ENCODE peak calls at places on chromosomes 3 and 15, in seven cellular contexts. Y is fibroblast of lung, Z is tibial artery, U is AG04449, Q is heart right ventricle, D is mesendoderm, V is fibroblast of pulmonary artery. K is an unnamed sample.

GRCh38 chr15:69478259-69478687 is 25.7 kb downstream of the RPLP1 start:
- DNase-seq in Y (peak; percentile 49), Z (no peak), U (no peak), Q (peak; percentile 21), D (peak; percentile 75), V (peak; percentile 65), K (no peak)

GRCh38 chr3:37981348-37981664 is 9.3 kb upstream of the VILL start:
- DNase-seq in Y (no peak), Z (no peak), U (no peak), Q (no peak), D (no peak), V (no peak), K (no peak)

GRCh38 chr15:88908697-88909621 is 4.2 kb downstream of the MFGE8 start:
- DNase-seq in Y (peak; percentile 61), Z (no peak), U (no peak), Q (no peak), D (no peak), V (peak; percentile 43), K (no peak)

GRCh38 chr3:119297169-119297568 is 3.0 kb downstream of the ARHGAP31 start:
- DNase-seq in Y (peak; percentile 80), Z (no peak), U (no peak), Q (no peak), D (no peak), V (peak; percentile 67), K (no peak)

GRCh38 chr3:64878372-64878771 is 190.6 kb upstream of the ADAMTS9 start:
- DNase-seq in Y (peak; percentile 39), Z (no peak), U (no peak), Q (no peak), D (no peak), V (peak; percentile 38), K (no peak)

GRCh38 chr3:194316918-194317317 is 34.2 kb downstream of the CPN2 start:
- DNase-seq in Y (no peak), Z (no peak), U (no peak), Q (no peak), D (no peak), V (no peak), K (no peak)

GRCh38 chr15:92666780-92667179 is 11.2 kb upstream of the FAM174B start:
- DNase-seq in Y (no peak), Z (peak; percentile 83), U (no peak), Q (peak; percentile 68), D (no peak), V (peak; percentile 43), K (no peak)

GRCh38 chr3:74883690-74884089 is 269.2 kb upstream of the CNTN3 start:
- DNase-seq in Y (no peak), Z (no peak), U (peak; percentile 1), Q (no peak), D (peak; percentile 81), V (peak; percentile 21), K (no peak)

GRCh38 chr3:112794622-112795172 is 52.0 kb downstream of the CD200R1L start:
- DNase-seq in Y (no peak), Z (no peak), U (no peak), Q (no peak), D (peak; percentile 78), V (no peak), K (no peak)

GRCh38 chr3:194851254-194851653 is 165.6 kb downstream of the FAM43A start:
- DNase-seq in Y (no peak), Z (no peak), U (no peak), Q (no peak), D (no peak), V (no peak), K (no peak)

GRCh38 chr3:154931484-154931883 is 148.6 kb upstream of the MME start:
- DNase-seq in Y (peak; percentile 1), Z (no peak), U (peak; percentile 28), Q (no peak), D (no peak), V (peak; percentile 49), K (peak; percentile 75)

GRCh38 chr3:195178124-195178910 is 92.6 kb downstream of the XXYLT1 start:
- DNase-seq in Y (no peak), Z (peak; percentile 65), U (no peak), Q (peak; percentile 65), D (no peak), V (no peak), K (no peak)

GRCh38 chr15:79644091-79644490 is 212.0 kb downstream of the MINAR1 start:
- DNase-seq in Y (peak; percentile 84), Z (no peak), U (peak; percentile 26), Q (no peak), D (peak; percentile 15), V (peak; percentile 65), K (peak; percentile 57)

GRCh38 chr3:47347217-47347801 is 33.5 kb upstream of the PTPN23 start:
- DNase-seq in Y (peak; percentile 82), Z (no peak), U (peak; percentile 23), Q (no peak), D (peak; percentile 16), V (peak; percentile 54), K (no peak)

GRCh38 chr3:131491775-131492174 is 11.0 kb downstream of the MRPL3 start:
- DNase-seq in Y (no peak), Z (no peak), U (no peak), Q (no peak), D (no peak), V (no peak), K (no peak)

GRCh38 chr3:64818196-64818595 is 130.4 kb upstream of the ADAMTS9 start:
- DNase-seq in Y (no peak), Z (no peak), U (no peak), Q (no peak), D (peak; percentile 56), V (peak; percentile 58), K (no peak)

GRCh38 chr3:50600841-50601591 is 10.6 kb downstream of the CISH start:
- DNase-seq in Y (peak; percentile 96), Z (peak; percentile 99), U (peak; percentile 94), Q (peak; percentile 97), D (no peak), V (peak; percentile 99), K (peak; percentile 96)
- H3K4me3 ChIP-seq in Y (peak overlapping the region; percentile 10), Z (peak overlapping the region; percentile 24), U (peak overlapping the region; percentile 30), Q (peak overlapping the region; percentile 21), D (no peak overlapping the region), V (peak overlapping the region; percentile 36), K (peak overlapping the region; percentile 7)

GRCh38 chr15:91289324-91289723 is 189.3 kb downstream of the SV2B start:
- DNase-seq in Y (no peak), Z (no peak), U (no peak), Q (peak; percentile 19), D (peak; percentile 63), V (no peak), K (no peak)

GRCh38 chr15:91294795-91295194 is 194.7 kb downstream of the SV2B start:
- DNase-seq in Y (no peak), Z (no peak), U (no peak), Q (no peak), D (no peak), V (no peak), K (no peak)

GRCh38 chr15:91290553-91290952 is 190.5 kb downstream of the SV2B start:
- DNase-seq in Y (no peak), Z (no peak), U (no peak), Q (no peak), D (no peak), V (no peak), K (no peak)

DNA sequence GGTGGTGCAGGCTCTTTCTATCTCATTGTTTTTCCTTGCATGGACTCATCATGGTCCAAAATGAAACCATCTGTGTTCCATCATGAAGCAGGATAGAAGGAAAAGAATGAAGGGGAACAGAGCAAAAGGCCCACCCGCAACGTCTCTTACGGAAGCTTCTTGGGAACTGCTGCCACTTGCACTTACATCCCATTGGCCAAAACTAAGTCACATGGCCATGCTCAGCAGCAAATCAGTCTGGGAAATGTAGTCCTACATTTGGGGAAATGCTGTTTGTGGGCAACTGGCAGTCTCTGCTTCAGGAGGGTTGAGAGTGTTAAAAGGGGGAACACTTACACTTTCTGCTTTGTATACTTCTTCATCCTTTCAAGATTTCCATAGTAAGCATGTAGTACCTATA is 191.6 kb downstream of the SV2B start:
- DNase-seq in Y (no peak), Z (no peak), U (no peak), Q (peak; percentile 11), D (peak; percentile 71), V (peak; percentile 29), K (no peak)
- H3K4me3 ChIP-seq in Y (no peak overlapping the region), Z (no peak overlapping the region), U (no peak overlapping the region), Q (no peak overlapping the region), D (no peak overlapping the region), V (no peak overlapping the region), K (no peak overlapping the region)

GRCh38 chr3:122186372-122186771 is 2.9 kb downstream of the CASR start:
- DNase-seq in Y (no peak), Z (no peak), U (no peak), Q (no peak), D (no peak), V (no peak), K (no peak)

GRCh38 chr3:122183893-122184590 is 574 bp downstream of the CASR start:
- DNase-seq in Y (no peak), Z (no peak), U (no peak), Q (no peak), D (peak; percentile 4), V (no peak), K (no peak)

GRCh38 chr3:122178711-122179110 is 4.8 kb upstream of the CASR start:
- DNase-seq in Y (no peak), Z (no peak), U (no peak), Q (no peak), D (no peak), V (no peak), K (no peak)

GRCh38 chr3:122184591-122184929 is 1.1 kb downstream of the CASR start:
- DNase-seq in Y (no peak), Z (no peak), U (no peak), Q (no peak), D (peak; percentile 1), V (no peak), K (no peak)

DNA sequence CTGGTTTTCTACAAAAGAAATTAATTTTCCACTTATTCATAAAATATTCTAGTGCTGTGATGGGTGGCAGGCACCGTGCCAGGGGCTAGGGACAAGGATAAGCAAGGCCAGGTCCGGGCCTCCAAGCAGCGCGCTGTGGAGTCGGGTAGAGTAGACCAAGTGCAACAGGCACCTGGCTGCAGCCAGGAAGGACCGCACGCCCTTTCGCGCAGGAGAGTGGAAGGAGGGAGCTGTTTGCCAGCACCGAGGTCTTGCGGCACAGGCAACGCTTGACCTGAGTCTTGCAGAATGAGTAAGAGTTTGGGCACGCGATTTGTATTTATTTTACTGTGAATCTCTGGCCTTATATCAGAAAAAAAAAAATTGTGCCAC is at the start of gene CASR:
- DNase-seq in Y (no peak), Z (no peak), U (no peak), Q (no peak), D (peak; percentile 38), V (no peak), K (no peak)
- H3K4me3 ChIP-seq in Y (no peak within 1 kb of the TSS), Z (no peak within 1 kb of the TSS), U (no peak within 1 kb of the TSS), Q (peak within 1 kb of the TSS; percentile 14), D (peak within 1 kb of the TSS; percentile 45), V (no peak within 1 kb of the TSS), K (no peak within 1 kb of the TSS)

DNA sequence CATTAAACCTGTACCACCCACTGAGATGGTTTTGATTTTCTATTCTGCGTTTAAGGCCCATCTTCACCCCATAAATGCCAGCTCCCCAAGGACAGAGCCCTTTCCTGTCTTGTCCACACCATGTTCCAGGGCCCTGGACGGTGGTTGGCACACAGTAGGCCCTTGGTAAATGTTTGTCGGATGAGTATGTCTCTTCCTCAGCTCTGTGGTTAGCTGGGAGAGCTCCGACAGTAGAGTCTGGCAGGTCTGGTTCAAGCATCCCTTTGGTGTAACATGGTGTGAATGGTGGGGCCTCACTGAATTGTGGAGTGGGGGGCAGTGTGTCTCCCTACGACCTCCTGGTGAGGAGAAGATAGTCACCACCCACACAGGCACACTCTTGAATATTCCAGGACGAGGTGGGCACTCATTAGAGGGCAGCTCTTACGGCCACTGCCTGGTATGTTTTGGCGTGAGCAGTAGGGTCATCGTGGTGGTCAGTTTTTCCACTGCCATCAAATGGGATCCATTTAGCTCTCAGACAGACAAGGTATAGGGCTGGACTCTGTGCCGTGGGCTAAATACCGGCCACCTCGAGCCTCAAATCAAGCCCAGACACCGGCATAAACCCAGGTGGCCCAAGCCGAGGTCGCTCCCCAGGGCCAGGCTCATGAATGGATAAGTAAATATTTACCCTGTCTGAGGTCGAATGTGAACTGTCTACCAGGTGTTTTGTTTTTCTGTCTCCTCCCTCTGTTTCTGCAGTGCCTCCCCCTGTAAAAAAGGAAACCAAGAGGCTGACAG is 61.3 kb downstream of the SMAD3 start:
- DNase-seq in Y (peak; percentile 68), Z (peak; percentile 57), U (no peak), Q (no peak), D (no peak), V (no peak), K (no peak)
- H3K4me3 ChIP-seq in Y (no peak overlapping the region), Z (no peak overlapping the region), U (no peak overlapping the region), Q (no peak overlapping the region), D (no peak overlapping the region), V (no peak overlapping the region), K (no peak overlapping the region)

K was measured in skeletal muscle cell.